ENCODE peak calls at places on chromosomes 12 and 14, in nine cellular contexts. Z, H, B, Q, R, X, V, C and T are unnamed samples.
A peak's percentile ranks its signal among the peaks of the same experiment; 100 is the strongest.

GRCh38 chr14:22887260-22887989 is 4.4 kb downstream of the REM2 start:
- DNase-seq in X (peak; percentile 82), R (no peak), Z (no peak), B (peak; percentile 71), H (peak; percentile 60), V (peak; percentile 82), Q (peak; percentile 56), C (peak; percentile 88), T (no peak)

GRCh38 chr12:55707841-55708694 is at the start of gene ITGA7:
- DNase-seq in Q (peak; percentile 66), C (no peak), H (peak; percentile 87), X (peak; percentile 39), Z (peak; percentile 78), B (peak; percentile 61), R (peak; percentile 83), V (peak; percentile 71), T (no peak)

GRCh38 chr12:86735851-86736250 is 479.7 kb upstream of the MGAT4C start:
- DNase-seq in Z (no peak), B (no peak), X (no peak), R (no peak), C (no peak), Q (no peak), H (no peak), V (no peak), T (no peak)

GRCh38 chr12:87953257-87953860 is 75.8 kb downstream of the C12orf50 start:
- DNase-seq in V (no peak), Q (peak; percentile 19), H (no peak), Z (no peak), X (peak; percentile 15), R (no peak), B (no peak), C (peak; percentile 64), T (no peak)

GRCh38 chr14:64770751-64771150 is 66.5 kb downstream of the PLEKHG3 start:
- DNase-seq in B (no peak), C (no peak), V (no peak), Q (no peak), H (no peak), R (no peak), X (no peak), Z (no peak), T (no peak)

GRCh38 chr12:2008677-2009076 is 4.4 kb upstream of the DCP1B start:
- DNase-seq in H (no peak), B (no peak), V (no peak), X (no peak), C (no peak), Z (no peak), Q (no peak), R (no peak), T (no peak)

GRCh38 chr12:93741741-93742085 is 64.5 kb downstream of the CRADD start:
- DNase-seq in X (no peak), H (no peak), B (no peak), Q (peak; percentile 9), Z (no peak), C (no peak), V (peak; percentile 38), R (no peak), T (no peak)

GRCh38 chr12:62166525-62166924 is 93.7 kb upstream of the USP15 start:
- DNase-seq in Q (no peak), R (no peak), B (no peak), H (no peak), C (no peak), Z (no peak), V (no peak), X (no peak), T (no peak)

GRCh38 chr12:91225316-91225715 is 42.7 kb upstream of the DCN start:
- DNase-seq in B (no peak), C (peak; percentile 54), X (no peak), R (no peak), V (no peak), Z (no peak), H (no peak), Q (no peak), T (no peak)

DNA sequence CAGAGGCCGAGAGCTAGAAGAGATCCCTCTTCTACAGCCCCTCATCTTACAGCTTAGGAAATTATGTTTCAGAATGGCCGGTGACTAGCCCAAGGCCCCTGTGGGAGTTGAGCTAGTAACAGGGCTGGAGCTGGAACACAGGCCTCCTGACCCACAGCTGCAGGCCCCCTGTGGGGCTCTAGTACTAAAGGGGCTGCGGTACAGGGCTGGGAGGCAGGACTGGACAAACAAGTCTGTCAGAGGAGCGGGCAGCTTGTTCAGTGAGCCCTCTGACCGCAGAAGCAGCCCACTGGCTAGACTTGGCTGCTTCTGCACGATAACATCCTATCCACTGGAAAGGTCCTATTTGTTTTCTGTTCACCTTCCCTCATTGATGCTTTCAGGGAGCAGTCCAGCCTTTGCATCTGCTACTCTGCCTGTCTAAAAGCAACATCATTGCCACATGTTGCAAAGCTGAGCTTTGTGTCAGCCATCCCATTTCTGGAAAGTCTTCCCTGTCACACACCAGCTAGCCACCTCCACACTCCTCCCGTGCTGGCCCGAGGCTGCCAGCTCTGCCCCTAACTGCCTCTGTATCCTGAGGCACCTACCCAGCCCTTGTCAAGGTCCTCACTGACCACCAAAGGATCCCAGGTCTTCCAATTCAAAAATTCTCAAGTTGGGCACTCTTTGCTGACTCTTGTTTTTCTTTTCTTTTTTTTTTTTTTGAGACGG is 10.2 kb downstream of the PSMC1 start:
- DNase-seq in R (no peak), Z (no peak), B (no peak), V (no peak), C (no peak), X (no peak), H (no peak), Q (no peak), T (no peak)
- TF ChIP-seq CTCF in R (no peak), Z (no peak), B (no peak), V (no peak), C (no peak), X (no peak), H (no peak), Q (no peak), T (no peak)

GRCh38 chr14:20412876-20413784 is at the start of gene TEP1:
- DNase-seq in V (peak; percentile 94), R (peak; percentile 91), H (peak; percentile 82), Z (peak; percentile 91), X (peak; percentile 88), B (peak; percentile 77), Q (peak; percentile 80), C (peak; percentile 87), T (peak; percentile 66)

GRCh38 chr14:20418501-20418909 is 5.2 kb upstream of the TEP1 start:
- DNase-seq in C (no peak), H (no peak), X (no peak), B (no peak), R (no peak), Z (no peak), V (peak; percentile 80), Q (no peak), T (no peak)

GRCh38 chr14:20417250-20418186 is 4.2 kb upstream of the TEP1 start:
- DNase-seq in V (no peak), Q (no peak), B (no peak), C (no peak), H (no peak), Z (no peak), X (no peak), R (no peak), T (no peak)

GRCh38 chr14:20413785-20414117 is 450 bp upstream of the TEP1 start:
- DNase-seq in C (no peak), B (peak; percentile 50), Q (no peak), H (no peak), Z (no peak), V (peak; percentile 53), X (no peak), R (no peak), T (no peak)

DNA sequence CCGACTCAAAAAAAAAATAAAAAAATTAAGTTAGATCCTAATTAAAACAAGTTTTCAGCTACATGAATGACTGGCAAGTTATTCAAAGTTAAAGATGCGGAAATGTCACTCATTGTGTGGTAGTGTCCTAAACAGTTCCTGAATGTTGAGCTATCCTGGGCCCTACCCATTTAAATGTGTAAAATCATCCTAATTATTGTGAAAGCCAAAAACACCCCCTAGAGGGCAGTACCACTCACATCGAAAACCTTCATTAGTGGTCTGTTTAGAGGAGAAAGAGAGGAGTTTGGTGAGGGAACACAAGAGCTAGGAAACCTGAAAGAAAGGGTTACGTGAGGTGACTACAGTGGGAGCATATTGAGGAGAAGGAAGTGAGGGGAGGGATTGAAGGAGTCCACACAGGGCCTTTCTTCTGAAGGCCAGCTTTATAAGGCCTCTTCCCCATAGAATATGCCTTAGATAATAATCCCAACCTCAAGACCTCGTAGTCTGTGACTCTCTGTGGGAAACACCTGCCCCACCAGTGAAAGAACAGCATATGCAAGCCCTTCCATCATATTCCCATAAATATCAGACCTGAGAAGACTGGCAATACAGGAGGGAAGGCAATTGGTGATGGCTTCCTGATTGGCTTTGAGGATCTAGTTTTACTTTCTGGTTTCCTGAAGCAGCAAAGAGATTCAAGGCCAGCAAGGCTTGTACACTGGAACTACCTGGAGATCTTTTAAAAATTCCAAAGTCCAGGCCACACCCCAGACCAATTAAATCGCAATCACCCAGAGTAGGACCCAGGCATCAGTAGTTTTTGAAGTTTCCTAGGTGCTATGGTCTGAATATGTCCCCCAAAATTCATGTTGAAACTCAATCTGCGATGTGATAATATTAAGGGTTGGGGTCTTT is 2.7 kb upstream of the TEP1 start:
- DNase-seq in Q (peak; percentile 50), B (peak; percentile 62), Z (no peak), X (no peak), R (no peak), H (no peak), C (peak; percentile 73), V (peak; percentile 81), T (no peak)
- TF ChIP-seq CTCF in Q (peak; percentile 65), B (peak; percentile 77), Z (peak; percentile 58), X (peak; percentile 39), R (peak; percentile 69), H (peak; percentile 56), C (peak; percentile 64), V (peak; percentile 14), T (no peak)

DNA sequence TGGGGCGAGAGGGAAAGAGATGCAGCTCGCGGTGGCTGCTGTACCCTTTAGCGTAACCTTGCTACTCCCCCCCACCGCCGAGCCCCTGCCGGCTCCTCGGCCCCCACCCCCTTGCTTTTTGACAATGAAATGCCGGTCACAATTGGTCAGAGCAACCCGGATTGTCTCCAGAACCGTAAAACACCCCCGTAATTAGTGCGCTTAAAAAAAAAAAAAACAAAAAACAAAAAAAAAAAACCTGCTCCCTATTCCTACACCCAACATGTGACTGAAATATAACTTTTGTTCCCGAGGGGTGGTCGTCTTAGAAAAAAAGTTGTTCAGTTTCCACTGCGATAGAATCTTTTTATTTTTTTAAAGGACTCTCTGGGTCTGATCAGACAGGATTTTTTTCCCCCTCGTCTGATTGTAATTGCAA is 814 bp downstream of the ETV6 start:
- DNase-seq in H (no peak), V (peak; percentile 70), X (peak; percentile 19), B (no peak), Q (peak; percentile 53), C (no peak), R (peak; percentile 26), Z (peak; percentile 23), T (no peak)
- TF ChIP-seq CTCF in H (no peak), V (no peak), X (no peak), B (no peak), Q (no peak), C (no peak), R (no peak), Z (no peak), T (no peak)

GRCh38 chr12:8603858-8604257 is 8.8 kb downstream of the AICDA start:
- DNase-seq in B (no peak), Q (no peak), C (no peak), V (no peak), H (no peak), Z (no peak), R (no peak), X (no peak), T (no peak)
- TF ChIP-seq CTCF in B (no peak), Q (no peak), C (peak; percentile 28), V (no peak), H (no peak), Z (no peak), R (no peak), X (no peak), T (no peak)

GRCh38 chr12:25752910-25753309 is 199.8 kb upstream of the LMNTD1 start:
- DNase-seq in H (no peak), Z (no peak), X (no peak), C (no peak), V (no peak), Q (no peak), R (no peak), B (no peak), T (no peak)
- TF ChIP-seq CTCF in H (no peak), Z (no peak), X (no peak), C (no peak), V (no peak), Q (no peak), R (no peak), B (no peak), T (no peak)